ENCODE peak calls at places on chromosomes 5 and 9, in six cellular contexts. One of them, this sample, is unnamed.

GRCh38 chr5:147223343-147223742 is 11.5 kb upstream of the STK32A start:
- DNase-seq in kidney: no peak
- DNase-seq in PC-3: peak; percentile 34
- DNase-seq in LNCaP clone FGC: no peak
- DNase-seq in neural crest cell: no peak
- DNase-seq in type B pancreatic cell: no peak
- DNase-seq in this sample: no peak

GRCh38 chr9:124274228-124274627 is 16.5 kb downstream of the NEK6 start:
- DNase-seq in kidney: no peak
- DNase-seq in PC-3: no peak
- DNase-seq in LNCaP clone FGC: no peak
- DNase-seq in neural crest cell: no peak
- DNase-seq in type B pancreatic cell: no peak
- DNase-seq in this sample: no peak

GRCh38 chr5:8686707-8687106 is 817.8 kb downstream of the MTRR start:
- DNase-seq in kidney: no peak
- DNase-seq in PC-3: no peak
- DNase-seq in LNCaP clone FGC: no peak
- DNase-seq in neural crest cell: no peak
- DNase-seq in type B pancreatic cell: no peak
- DNase-seq in this sample: no peak

GRCh38 chr9:106438928-106439327 is 424.0 kb upstream of the ZNF462 start:
- DNase-seq in kidney: no peak
- DNase-seq in PC-3: no peak
- DNase-seq in LNCaP clone FGC: no peak
- DNase-seq in neural crest cell: no peak
- DNase-seq in type B pancreatic cell: no peak
- DNase-seq in this sample: no peak

GRCh38 chr9:114164191-114164794 is 9.0 kb downstream of the COL27A1 start:
- DNase-seq in kidney: peak; percentile 67
- DNase-seq in PC-3: no peak
- DNase-seq in LNCaP clone FGC: no peak
- DNase-seq in neural crest cell: no peak
- DNase-seq in type B pancreatic cell: no peak
- DNase-seq in this sample: no peak

GRCh38 chr5:88236866-88237642 is 31.6 kb downstream of the TMEM161B start:
- DNase-seq in kidney: no peak
- DNase-seq in PC-3: peak; percentile 40
- DNase-seq in LNCaP clone FGC: no peak
- DNase-seq in neural crest cell: no peak
- DNase-seq in type B pancreatic cell: no peak
- DNase-seq in this sample: no peak

GRCh38 chr5:179795863-179796833 is 2.4 kb downstream of the LTC4S start:
- DNase-seq in kidney: peak; percentile 93
- DNase-seq in PC-3: peak; percentile 74
- DNase-seq in LNCaP clone FGC: no peak
- DNase-seq in neural crest cell: peak; percentile 80
- DNase-seq in type B pancreatic cell: peak; percentile 91
- DNase-seq in this sample: peak; percentile 91

GRCh38 chr5:110784901-110785300 is 46.1 kb downstream of the SLC25A46 start:
- DNase-seq in kidney: no peak
- DNase-seq in PC-3: peak; percentile 84
- DNase-seq in LNCaP clone FGC: no peak
- DNase-seq in neural crest cell: no peak
- DNase-seq in type B pancreatic cell: no peak
- DNase-seq in this sample: no peak

GRCh38 chr9:13388157-13388556 is 108.7 kb upstream of the MPDZ start:
- DNase-seq in kidney: no peak
- DNase-seq in PC-3: peak; percentile 23
- DNase-seq in LNCaP clone FGC: no peak
- DNase-seq in neural crest cell: no peak
- DNase-seq in type B pancreatic cell: no peak
- DNase-seq in this sample: no peak

GRCh38 chr9:79656127-79656526 is 84.4 kb downstream of the TLE4 start:
- DNase-seq in kidney: no peak
- DNase-seq in PC-3: no peak
- DNase-seq in LNCaP clone FGC: no peak
- DNase-seq in neural crest cell: no peak
- DNase-seq in type B pancreatic cell: no peak
- DNase-seq in this sample: no peak

GRCh38 chr9:1002678-1003077 is 26.2 kb downstream of the DMRT3 start:
- DNase-seq in kidney: no peak
- DNase-seq in PC-3: no peak
- DNase-seq in LNCaP clone FGC: no peak
- DNase-seq in neural crest cell: no peak
- DNase-seq in type B pancreatic cell: no peak
- DNase-seq in this sample: no peak

GRCh38 chr9:110738982-110739381 is 70.4 kb downstream of the MUSK start:
- DNase-seq in kidney: no peak
- DNase-seq in PC-3: peak; percentile 74
- DNase-seq in LNCaP clone FGC: no peak
- DNase-seq in neural crest cell: no peak
- DNase-seq in type B pancreatic cell: no peak
- DNase-seq in this sample: no peak

GRCh38 chr5:149962040-149962439 is 1.5 kb downstream of the SLC26A2 start:
- DNase-seq in kidney: no peak
- DNase-seq in PC-3: peak; percentile 84
- DNase-seq in LNCaP clone FGC: no peak
- DNase-seq in neural crest cell: no peak
- DNase-seq in type B pancreatic cell: no peak
- DNase-seq in this sample: peak; percentile 49
- TF ChIP-seq CTCF in kidney: peak; percentile 35
- TF ChIP-seq CTCF in PC-3: peak; percentile 96
- TF ChIP-seq CTCF in LNCaP clone FGC: peak; percentile 63
- TF ChIP-seq CTCF in neural crest cell: peak; percentile 59
- TF ChIP-seq CTCF in type B pancreatic cell: peak; percentile 71
- TF ChIP-seq CTCF in this sample: peak; percentile 56

GRCh38 chr5:1468247-1468612 is 23.0 kb upstream of the SLC6A3 start:
- DNase-seq in kidney: no peak
- DNase-seq in PC-3: peak; percentile 24
- DNase-seq in LNCaP clone FGC: no peak
- DNase-seq in neural crest cell: peak; percentile 58
- DNase-seq in type B pancreatic cell: no peak
- DNase-seq in this sample: peak; percentile 29
- TF ChIP-seq CTCF in kidney: peak; percentile 58
- TF ChIP-seq CTCF in PC-3: peak; percentile 70
- TF ChIP-seq CTCF in LNCaP clone FGC: peak; percentile 70
- TF ChIP-seq CTCF in neural crest cell: peak; percentile 65
- TF ChIP-seq CTCF in type B pancreatic cell: peak; percentile 77
- TF ChIP-seq CTCF in this sample: peak; percentile 20

GRCh38 chr5:127298036-127298429 is 7.4 kb downstream of the MEGF10 start:
- DNase-seq in kidney: no peak
- DNase-seq in PC-3: no peak
- DNase-seq in LNCaP clone FGC: no peak
- DNase-seq in neural crest cell: no peak
- DNase-seq in type B pancreatic cell: no peak
- DNase-seq in this sample: no peak
- TF ChIP-seq CTCF in kidney: no peak
- TF ChIP-seq CTCF in PC-3: no peak
- TF ChIP-seq CTCF in LNCaP clone FGC: peak; percentile 14
- TF ChIP-seq CTCF in neural crest cell: no peak
- TF ChIP-seq CTCF in type B pancreatic cell: no peak
- TF ChIP-seq CTCF in this sample: no peak

DNA sequence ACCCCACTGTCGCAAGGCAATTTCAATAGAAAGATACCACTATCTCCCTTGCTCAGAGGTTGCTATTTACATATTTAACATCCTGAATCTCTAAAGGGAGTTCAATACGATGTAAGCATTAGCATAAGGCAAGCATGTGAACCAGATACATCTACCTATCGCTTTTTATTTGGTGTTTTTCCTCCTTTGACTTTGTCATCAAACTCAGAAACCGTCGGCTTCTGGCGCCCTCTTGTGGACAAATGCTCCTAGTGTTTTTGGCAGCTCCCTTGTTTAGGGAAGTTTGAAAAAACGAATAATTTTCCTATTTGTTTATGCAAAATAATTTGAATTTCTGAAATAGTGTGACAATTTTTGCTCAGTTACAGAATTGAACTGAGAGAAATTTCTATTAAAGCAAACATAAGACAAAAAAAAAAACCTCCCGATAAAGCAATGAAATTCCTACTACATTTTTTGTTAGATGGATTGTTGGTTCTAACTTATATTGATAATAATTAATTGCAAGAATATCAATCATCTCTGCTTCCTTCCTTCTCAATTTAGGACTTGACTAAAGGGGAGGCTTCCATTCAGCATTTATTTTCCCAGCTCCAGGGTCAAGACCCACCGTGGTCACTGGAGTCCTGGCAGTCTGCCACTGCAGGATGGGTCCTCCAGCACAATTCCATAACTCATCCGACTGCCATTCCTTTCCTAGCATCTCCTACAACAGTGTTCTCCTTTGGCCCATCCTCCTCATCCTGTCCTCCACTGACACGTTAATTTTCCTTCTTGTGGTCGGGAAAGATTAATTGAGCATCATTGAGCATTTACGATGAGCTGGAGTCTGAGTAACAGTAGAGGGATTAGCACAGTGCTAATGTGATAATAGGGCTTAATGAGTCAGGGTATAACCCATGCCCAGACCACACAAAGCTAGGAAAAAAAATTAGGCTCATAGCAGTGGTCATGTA is 131.8 kb upstream of the CHD1 start:
- DNase-seq in kidney: peak; percentile 83
- DNase-seq in PC-3: peak; percentile 94
- DNase-seq in LNCaP clone FGC: peak; percentile 34
- DNase-seq in neural crest cell: peak; percentile 90
- DNase-seq in type B pancreatic cell: peak; percentile 78
- DNase-seq in this sample: peak; percentile 69
- TF ChIP-seq CTCF in kidney: peak; percentile 86
- TF ChIP-seq CTCF in PC-3: peak; percentile 99
- TF ChIP-seq CTCF in LNCaP clone FGC: peak; percentile 78
- TF ChIP-seq CTCF in neural crest cell: peak; percentile 97
- TF ChIP-seq CTCF in type B pancreatic cell: peak; percentile 97
- TF ChIP-seq CTCF in this sample: peak; percentile 83

GRCh38 chr5:74201334-74202081 is 439.0 kb downstream of the ENC1 start:
- DNase-seq in kidney: no peak
- DNase-seq in PC-3: peak; percentile 65
- DNase-seq in LNCaP clone FGC: no peak
- DNase-seq in neural crest cell: no peak
- DNase-seq in type B pancreatic cell: no peak
- DNase-seq in this sample: no peak
- TF ChIP-seq CTCF in kidney: no peak
- TF ChIP-seq CTCF in PC-3: peak; percentile 33
- TF ChIP-seq CTCF in LNCaP clone FGC: no peak
- TF ChIP-seq CTCF in neural crest cell: no peak
- TF ChIP-seq CTCF in type B pancreatic cell: no peak
- TF ChIP-seq CTCF in this sample: no peak

GRCh38 chr5:160442824-160443431 is 21.3 kb downstream of the PTTG1 start:
- DNase-seq in kidney: no peak
- DNase-seq in PC-3: no peak
- DNase-seq in LNCaP clone FGC: no peak
- DNase-seq in neural crest cell: no peak
- DNase-seq in type B pancreatic cell: no peak
- DNase-seq in this sample: no peak

GRCh38 chr5:160441352-160441781 is 19.7 kb downstream of the PTTG1 start:
- DNase-seq in kidney: no peak
- DNase-seq in PC-3: no peak
- DNase-seq in LNCaP clone FGC: no peak
- DNase-seq in neural crest cell: no peak
- DNase-seq in type B pancreatic cell: no peak
- DNase-seq in this sample: no peak

GRCh38 chr5:160439205-160439600 is 17.5 kb downstream of the PTTG1 start:
- DNase-seq in kidney: peak; percentile 91
- DNase-seq in PC-3: peak; percentile 91
- DNase-seq in LNCaP clone FGC: no peak
- DNase-seq in neural crest cell: peak; percentile 92
- DNase-seq in type B pancreatic cell: peak; percentile 89
- DNase-seq in this sample: peak; percentile 90

GRCh38 chr5:160436017-160436416 is 14.4 kb downstream of the PTTG1 start:
- DNase-seq in kidney: no peak
- DNase-seq in PC-3: no peak
- DNase-seq in LNCaP clone FGC: no peak
- DNase-seq in neural crest cell: no peak
- DNase-seq in type B pancreatic cell: no peak
- DNase-seq in this sample: no peak

GRCh38 chr5:160438316-160439204 is 16.9 kb downstream of the PTTG1 start:
- DNase-seq in kidney: peak; percentile 67
- DNase-seq in PC-3: peak; percentile 73
- DNase-seq in LNCaP clone FGC: no peak
- DNase-seq in neural crest cell: peak; percentile 38
- DNase-seq in type B pancreatic cell: no peak
- DNase-seq in this sample: peak; percentile 52
- TF ChIP-seq CTCF in kidney: peak; percentile 78
- TF ChIP-seq CTCF in PC-3: peak; percentile 96
- TF ChIP-seq CTCF in LNCaP clone FGC: peak; percentile 98
- TF ChIP-seq CTCF in neural crest cell: peak; percentile 72
- TF ChIP-seq CTCF in type B pancreatic cell: peak; percentile 77
- TF ChIP-seq CTCF in this sample: peak; percentile 86

GRCh38 chr9:37163299-37163698 is 42.9 kb downstream of the ZCCHC7 start:
- DNase-seq in kidney: no peak
- DNase-seq in PC-3: no peak
- DNase-seq in LNCaP clone FGC: no peak
- DNase-seq in neural crest cell: no peak
- DNase-seq in type B pancreatic cell: no peak
- DNase-seq in this sample: no peak

GRCh38 chr9:37167456-37167855 is 47.1 kb downstream of the ZCCHC7 start:
- DNase-seq in kidney: no peak
- DNase-seq in PC-3: no peak
- DNase-seq in LNCaP clone FGC: no peak
- DNase-seq in neural crest cell: no peak
- DNase-seq in type B pancreatic cell: no peak
- DNase-seq in this sample: no peak

DNA sequence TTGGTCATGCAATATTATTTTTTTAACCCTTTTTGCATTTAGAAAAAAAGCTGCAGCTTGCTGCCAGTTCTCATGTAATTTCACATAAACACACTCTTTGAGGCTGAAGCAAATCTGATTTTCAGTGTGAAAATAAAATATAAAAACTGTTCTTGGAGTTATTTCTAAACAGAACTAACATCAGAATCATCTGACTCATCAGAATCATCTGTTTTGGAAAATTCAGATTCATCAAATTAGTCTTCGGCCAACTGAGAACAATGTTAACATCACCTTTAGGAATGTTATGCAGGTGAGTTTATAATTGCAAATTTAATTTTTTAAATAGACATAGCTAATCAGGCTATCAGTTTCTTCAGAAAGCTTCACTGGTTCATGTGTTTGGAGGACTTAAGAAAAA is 45.3 kb downstream of the ZCCHC7 start:
- DNase-seq in kidney: no peak
- DNase-seq in PC-3: no peak
- DNase-seq in LNCaP clone FGC: no peak
- DNase-seq in neural crest cell: no peak
- DNase-seq in type B pancreatic cell: no peak
- DNase-seq in this sample: no peak
- TF ChIP-seq CTCF in kidney: no peak
- TF ChIP-seq CTCF in PC-3: no peak
- TF ChIP-seq CTCF in LNCaP clone FGC: no peak
- TF ChIP-seq CTCF in neural crest cell: no peak
- TF ChIP-seq CTCF in type B pancreatic cell: no peak
- TF ChIP-seq CTCF in this sample: no peak

DNA sequence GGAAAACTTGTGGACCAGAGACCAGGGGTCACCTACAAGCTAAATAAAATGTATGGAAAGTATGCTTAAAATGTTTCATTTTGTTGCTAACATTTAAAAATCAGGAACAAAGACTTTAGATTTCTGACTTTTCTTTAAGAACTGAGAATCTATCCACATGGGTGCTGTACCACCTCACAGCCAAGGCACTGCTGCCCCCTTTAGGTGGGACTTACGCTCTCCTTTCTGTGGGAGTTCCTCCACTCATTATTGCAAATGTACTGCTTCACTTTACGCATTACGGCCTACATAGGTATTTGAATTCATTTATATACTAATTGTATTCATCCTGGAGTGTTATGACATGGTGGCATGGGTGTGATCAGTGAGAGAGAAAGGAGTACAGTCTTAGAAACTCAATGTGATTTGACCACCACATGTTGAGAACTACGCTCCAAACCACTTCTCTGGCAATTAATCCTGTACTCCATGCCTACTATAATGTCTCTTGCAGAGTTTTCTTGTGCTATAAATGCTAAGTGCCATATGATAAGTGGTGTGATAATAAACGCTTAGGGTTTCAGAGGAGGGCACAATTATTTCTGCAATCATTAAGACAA is 24.7 kb upstream of the CETN3 start:
- DNase-seq in kidney: no peak
- DNase-seq in PC-3: peak; percentile 76
- DNase-seq in LNCaP clone FGC: no peak
- DNase-seq in neural crest cell: peak; percentile 33
- DNase-seq in type B pancreatic cell: no peak
- DNase-seq in this sample: peak; percentile 55
- TF ChIP-seq CTCF in kidney: peak; percentile 56
- TF ChIP-seq CTCF in PC-3: peak; percentile 96
- TF ChIP-seq CTCF in LNCaP clone FGC: peak; percentile 57
- TF ChIP-seq CTCF in neural crest cell: peak; percentile 70
- TF ChIP-seq CTCF in type B pancreatic cell: peak; percentile 74
- TF ChIP-seq CTCF in this sample: peak; percentile 73